ENCODE peak calls at places on chromosomes 6 and 20, in ten cellular contexts. S is H9; K is AG04450; A is upper lobe of right lung; W is GM23338; I is CD8-positive, alpha-beta T cell; V is PC-3; C is tibial nerve; Y is foreskin keratinocyte; M is GM23248. X is an unnamed sample.

GRCh38 chr6:138543648-138544047 is 44.4 kb upstream of the NHSL1 start:
- DNase-seq in K (no peak), A (no peak), M (no peak), I (no peak), V (no peak), Y (no peak), C (no peak), W (no peak), S (no peak), X (no peak)

GRCh38 chr20:13229538-13229937 is 8.5 kb downstream of the ISM1 start:
- DNase-seq in I (no peak), Y (no peak), A (no peak), C (no peak), V (no peak), M (no peak), W (no peak), K (no peak), S (no peak), X (no peak)

GRCh38 chr6:131199568-131200272 is 64.5 kb downstream of the AKAP7 start:
- DNase-seq in V (peak), Y (peak), S (peak), K (no peak), M (peak), I (peak), W (peak), C (no peak), A (no peak), X (peak)

GRCh38 chr6:166768761-166769160 is 141.7 kb upstream of the RPS6KA2 start:
- DNase-seq in V (no peak), M (no peak), K (no peak), A (no peak), S (no peak), I (no peak), C (no peak), Y (no peak), W (no peak), X (no peak)

GRCh38 chr6:10048370-10049297 is 366.2 kb downstream of the TFAP2A start:
- DNase-seq in A (no peak), W (no peak), V (peak), C (no peak), K (no peak), M (no peak), S (no peak), Y (no peak), I (no peak), X (no peak)

GRCh38 chr6:10416516-10416862 is 1.6 kb upstream of the TFAP2A start:
- DNase-seq in C (no peak), I (no peak), A (no peak), K (no peak), Y (no peak), V (no peak), W (no peak), M (no peak), S (no peak), X (no peak)

GRCh38 chr20:62580733-62581132 is 61.6 kb upstream of the SLCO4A1 start:
- DNase-seq in S (no peak), A (no peak), V (no peak), I (no peak), K (no peak), M (no peak), Y (no peak), C (no peak), W (no peak), X (no peak)

GRCh38 chr6:26576407-26576843 is 20.3 kb upstream of the ABT1 start:
- DNase-seq in M (no peak), C (no peak), K (no peak), I (no peak), S (no peak), A (no peak), W (no peak), V (no peak), Y (no peak), X (no peak)

GRCh38 chr20:57280221-57280620 is 13.8 kb upstream of the BMP7 start:
- DNase-seq in W (no peak), Y (no peak), K (no peak), I (no peak), V (no peak), C (no peak), M (no peak), A (no peak), S (no peak), X (no peak)

GRCh38 chr6:13526718-13527668 is 39.6 kb upstream of the GFOD1 start:
- DNase-seq in Y (peak), M (peak), K (no peak), V (no peak), C (no peak), A (no peak), S (peak), I (no peak), W (no peak), X (peak)

GRCh38 chr6:33695451-33695855 is 16.0 kb downstream of the UQCC2 start:
- DNase-seq in M (peak), C (no peak), W (no peak), A (no peak), V (no peak), I (no peak), K (no peak), Y (no peak), S (no peak), X (no peak)

GRCh38 chr6:114304304-114304887 is 38.4 kb downstream of the HS3ST5 start:
- DNase-seq in K (peak), A (no peak), C (no peak), M (peak), S (no peak), W (peak), V (peak), Y (no peak), I (no peak), X (no peak)

GRCh38 chr20:17610566-17611289 is 40.9 kb downstream of the DSTN start:
- DNase-seq in M (no peak), W (peak), K (no peak), V (no peak), C (peak), I (peak), Y (no peak), A (peak), S (peak), X (no peak)

GRCh38 chr6:155646443-155646842 is 190.8 kb upstream of the NOX3 start:
- DNase-seq in I (no peak), M (no peak), K (no peak), A (no peak), C (no peak), S (no peak), V (no peak), W (no peak), Y (no peak), X (no peak)
- H3K27ac ChIP-seq in I (no peak), M (no peak), K (no peak), A (no peak), C (no peak), S (no peak), V (no peak), W (no peak), Y (no peak), X (no peak)

GRCh38 chr20:21101453-21102251 is 4.5 kb downstream of the LINC00237 start:
- DNase-seq in C (no peak), M (peak), S (peak), A (peak), K (no peak), Y (no peak), V (no peak), I (no peak), W (peak), X (no peak)
- H3K27ac ChIP-seq in C (no peak), M (no peak), S (no peak), A (no peak), K (no peak), Y (no peak), V (no peak), I (no peak), W (no peak), X (no peak)

DNA sequence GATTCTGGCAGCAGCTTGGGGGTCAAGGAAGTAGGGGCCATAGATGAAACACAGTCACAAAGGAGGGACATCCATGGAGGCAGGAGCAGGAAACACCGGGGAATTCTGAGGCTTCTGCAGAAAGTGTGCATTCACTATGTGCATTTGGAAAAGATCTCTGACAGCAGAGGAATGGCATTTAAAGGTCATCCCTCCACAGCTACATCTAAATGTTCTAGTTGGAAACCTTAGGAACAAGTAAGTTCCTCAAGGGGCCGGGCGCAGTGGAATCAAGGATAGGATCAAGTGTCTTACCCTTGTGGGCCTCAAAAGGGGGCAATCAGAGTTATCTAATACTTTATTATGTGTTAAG is 8.8 kb downstream of the C6orf136 start:
- DNase-seq in W (no peak), I (no peak), C (no peak), K (no peak), V (no peak), M (no peak), A (no peak), Y (no peak), S (no peak), X (no peak)
- H3K27ac ChIP-seq in W (no peak), I (no peak), C (no peak), K (peak), V (no peak), M (no peak), A (no peak), Y (no peak), S (no peak), X (no peak)

DNA sequence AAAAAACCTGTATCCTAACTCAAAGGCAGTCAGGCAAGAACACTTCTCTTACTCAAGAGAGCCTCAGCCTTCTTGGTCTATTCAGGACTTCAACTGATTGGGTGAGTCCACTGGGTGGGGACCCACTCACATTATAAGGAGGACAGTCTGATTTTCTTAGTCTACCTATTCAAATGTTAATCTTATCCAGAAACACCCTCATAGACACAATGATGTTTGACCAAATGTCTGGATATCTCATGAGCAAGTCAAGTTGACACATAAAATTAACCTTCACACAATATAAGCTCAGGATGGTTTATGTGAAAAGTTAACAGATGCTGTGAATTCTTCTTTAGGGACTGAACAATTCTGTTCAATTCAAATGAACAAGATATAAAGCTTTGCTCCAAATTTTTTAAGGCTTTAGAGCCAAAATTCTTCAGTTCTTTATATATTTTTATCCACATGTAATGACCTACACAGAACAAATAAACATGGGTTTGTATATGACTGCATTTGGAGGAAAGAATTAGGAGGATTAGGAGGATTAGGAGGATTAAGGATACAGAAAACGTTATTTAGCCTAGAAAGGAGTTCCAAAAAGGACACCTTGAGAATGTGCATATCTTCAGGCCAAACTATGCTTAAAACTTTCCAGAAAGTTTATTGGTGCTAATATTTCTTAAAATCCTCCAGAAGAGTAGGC is 35.3 kb upstream of the LAMA2 start:
- DNase-seq in K (no peak), I (no peak), S (no peak), W (no peak), C (no peak), V (no peak), M (no peak), A (no peak), Y (no peak), X (no peak)
- H3K27ac ChIP-seq in K (no peak), I (no peak), S (no peak), W (no peak), C (no peak), V (no peak), M (no peak), A (no peak), Y (no peak), X (no peak)

DNA sequence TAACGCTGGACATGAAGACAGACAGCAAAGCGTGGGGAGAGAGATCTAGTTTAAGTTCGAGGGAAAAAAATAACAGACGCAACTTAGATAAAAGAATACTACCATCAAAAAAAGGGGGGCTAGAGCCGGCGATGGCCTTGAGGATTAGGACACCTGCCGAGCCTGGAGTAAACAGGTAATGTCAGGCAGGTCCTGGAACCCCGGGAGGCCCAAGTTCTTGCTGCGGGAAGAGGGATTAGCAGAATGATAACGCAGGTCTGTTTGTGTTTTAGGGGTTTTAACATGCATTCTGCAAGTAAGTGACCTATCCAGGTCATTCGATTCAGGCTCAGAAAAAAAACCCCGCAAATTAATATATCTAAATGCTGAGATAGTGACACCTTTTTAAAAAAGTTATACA is 754 bp upstream of the TMEM170B start:
- DNase-seq in S (peak), M (peak), W (peak), Y (no peak), A (no peak), V (no peak), K (no peak), C (no peak), I (no peak), X (no peak)
- H3K27ac ChIP-seq in S (no peak), M (no peak), W (no peak), Y (no peak), A (peak), V (no peak), K (no peak), C (peak), I (peak), X (no peak)

GRCh38 chr20:440636-441035 is 21.7 kb downstream of the TBC1D20 start:
- DNase-seq in Y (no peak), C (no peak), M (peak), A (no peak), K (no peak), I (no peak), V (no peak), S (no peak), W (no peak), X (no peak)

GRCh38 chr20:444862-445426 is 17.4 kb downstream of the TBC1D20 start:
- DNase-seq in S (no peak), K (no peak), C (no peak), M (peak), I (no peak), V (peak), A (no peak), W (no peak), Y (no peak), X (no peak)

GRCh38 chr20:444117-444516 is 18.2 kb downstream of the TBC1D20 start:
- DNase-seq in V (no peak), C (no peak), M (peak), A (no peak), W (no peak), I (no peak), S (no peak), K (no peak), Y (no peak), X (no peak)

GRCh38 chr20:443223-443793 is 19.0 kb downstream of the TBC1D20 start:
- DNase-seq in K (no peak), C (no peak), W (no peak), A (no peak), V (no peak), M (no peak), I (no peak), Y (no peak), S (no peak), X (no peak)

GRCh38 chr20:445514-446336 is 16.6 kb downstream of the TBC1D20 start:
- DNase-seq in W (no peak), K (no peak), C (no peak), Y (no peak), V (peak), I (no peak), S (no peak), A (no peak), M (no peak), X (no peak)
- H3K27ac ChIP-seq in W (no peak), K (peak), C (no peak), Y (no peak), V (no peak), I (no peak), S (no peak), A (no peak), M (peak), X (peak)

GRCh38 chr6:168450921-168451320 is 9.9 kb downstream of the SMOC2 start:
- DNase-seq in M (no peak), W (peak), K (no peak), C (no peak), V (no peak), A (no peak), Y (no peak), I (no peak), S (no peak), X (no peak)
- H3K27ac ChIP-seq in M (no peak), W (no peak), K (no peak), C (no peak), V (no peak), A (no peak), Y (peak), I (no peak), S (no peak), X (no peak)

X was measured in epithelial cell of prostate.